ENCODE peak calls at places on chromosome 7, in six cellular contexts. Z is psoas muscle; I is breast epithelium; G is H9; P is CD8-positive, alpha-beta T cell; X is Karpas-422. H is an unnamed sample.

GRCh38 chr7:92461027-92462003 is 14.0 kb downstream of the GATAD1 start:
- DNase-seq in Z (no peak), I (no peak), G (peak; percentile 47), P (no peak), X (peak; percentile 89), H (no peak)

GRCh38 chr7:6227294-6227846 is 45.1 kb downstream of the CYTH3 start:
- DNase-seq in Z (no peak), I (no peak), G (no peak), P (no peak), X (no peak), H (no peak)

GRCh38 chr7:12569673-12570072 is 847 bp upstream of the SCIN start:
- DNase-seq in Z (no peak), I (no peak), G (no peak), P (no peak), X (no peak), H (no peak)

GRCh38 chr7:159201722-159202330 is 57.2 kb upstream of the VIPR2 start:
- DNase-seq in Z (no peak), I (no peak), G (no peak), P (no peak), X (no peak), H (no peak)

GRCh38 chr7:138015096-138015495 is 13.2 kb upstream of the CREB3L2 start:
- DNase-seq in Z (no peak), I (no peak), G (no peak), P (no peak), X (no peak), H (no peak)

GRCh38 chr7:28405662-28406061 is 6.7 kb upstream of the CREB5 start:
- DNase-seq in Z (peak; percentile 47), I (peak; percentile 43), G (no peak), P (no peak), X (no peak), H (no peak)

GRCh38 chr7:1706721-1707613 is 36.9 kb downstream of the ELFN1 start:
- DNase-seq in Z (no peak), I (no peak), G (no peak), P (no peak), X (no peak), H (no peak)

GRCh38 chr7:75722381-75722780 is 16.4 kb downstream of the HIP1 start:
- DNase-seq in Z (no peak), I (no peak), G (no peak), P (no peak), X (no peak), H (no peak)

GRCh38 chr7:129343099-129343700 is 91.0 kb upstream of the STRIP2 start:
- DNase-seq in Z (no peak), I (no peak), G (no peak), P (no peak), X (peak; percentile 47), H (no peak)

GRCh38 chr7:159075563-159076238 is 69.0 kb downstream of the VIPR2 start:
- DNase-seq in Z (no peak), I (peak; percentile 9), G (peak; percentile 14), P (no peak), X (no peak), H (no peak)

DNA sequence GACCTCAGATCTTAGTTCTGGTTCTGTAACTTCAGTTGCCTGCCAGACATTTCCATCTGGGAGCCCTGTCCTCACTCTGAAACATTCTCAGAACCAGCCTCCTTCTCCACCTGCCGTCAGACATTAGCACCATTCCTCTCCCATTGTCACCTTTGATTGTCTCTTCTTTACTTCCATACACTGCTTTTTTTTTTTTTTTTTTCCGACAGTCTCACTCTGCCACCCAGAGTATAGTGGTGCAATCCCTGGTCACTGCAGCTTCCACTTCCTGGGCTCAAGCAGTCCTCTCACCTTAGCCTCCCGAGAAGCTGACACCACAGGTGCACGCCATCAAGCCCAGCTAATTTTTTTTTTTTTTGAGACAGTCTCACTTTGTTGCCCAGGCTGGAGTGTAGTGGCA is 21.1 kb upstream of the HIPK2 start:
- DNase-seq in Z (no peak), I (no peak), G (no peak), P (no peak), X (no peak), H (no peak)
- H3K4me1 ChIP-seq in Z (no peaks in the 10 kb centered on the region), I (no peaks in the 10 kb centered on the region), G (peaks cover 5% of the 10 kb centered on the region), P (no peaks in the 10 kb centered on the region), X (no peaks in the 10 kb centered on the region), H (peaks cover 15% of the 10 kb centered on the region)

DNA sequence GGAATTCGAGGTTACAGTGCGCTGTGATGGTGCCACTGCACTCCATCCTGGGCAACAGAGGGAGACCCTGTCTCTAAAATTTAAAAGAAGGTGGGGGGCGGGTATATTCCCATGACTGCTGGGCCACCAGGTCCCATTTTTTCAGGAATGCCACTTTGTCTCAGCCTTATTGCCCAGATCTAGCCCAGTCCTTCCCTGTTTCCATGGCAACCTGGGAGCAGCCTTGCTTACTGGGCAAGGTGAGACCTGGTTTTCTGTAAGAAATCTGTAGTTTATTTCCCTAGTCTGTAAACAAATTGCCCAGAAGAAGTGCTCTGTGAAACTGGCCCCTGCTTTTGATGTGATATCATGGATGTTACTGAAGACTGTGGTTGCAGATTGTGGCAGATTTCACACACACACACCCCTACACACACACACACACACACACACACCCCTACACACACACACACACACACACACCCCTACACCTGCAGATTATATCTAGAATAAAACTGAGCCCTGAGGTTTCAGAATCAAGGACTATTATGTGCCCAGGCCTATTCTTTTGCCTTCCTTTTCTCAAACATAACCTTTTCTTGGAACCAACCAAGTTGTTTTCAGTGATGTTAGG is 19.6 kb downstream of the OGDH start:
- DNase-seq in Z (no peak), I (no peak), G (no peak), P (no peak), X (no peak), H (no peak)
- H3K4me1 ChIP-seq in Z (peaks cover 45% of the 10 kb centered on the region), I (no peaks in the 10 kb centered on the region), G (peaks cover 2% of the 10 kb centered on the region), P (peaks cover 24% of the 10 kb centered on the region), X (no peaks in the 10 kb centered on the region), H (peaks cover 22% of the 10 kb centered on the region)

DNA sequence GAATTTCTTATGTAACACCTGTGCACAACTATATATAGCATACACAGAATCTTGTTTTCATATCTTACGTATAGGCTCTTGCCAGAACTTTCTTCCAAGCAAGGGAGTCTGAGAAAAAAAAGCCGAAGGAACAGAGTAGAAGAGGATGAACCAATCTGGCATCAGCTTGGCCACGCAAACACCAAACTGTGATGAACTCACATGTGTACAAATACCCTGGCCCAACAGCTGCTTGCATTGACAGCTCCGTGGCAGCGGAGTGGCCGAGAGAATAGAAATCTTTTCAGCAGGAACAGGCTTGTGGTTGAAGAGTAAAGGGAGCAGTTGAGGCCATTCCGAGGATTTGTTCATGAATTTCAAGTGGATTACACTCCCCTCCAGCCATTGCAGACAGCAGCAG is 173.8 kb upstream of the PLXNA4 start:
- DNase-seq in Z (no peak), I (no peak), G (no peak), P (no peak), X (no peak), H (no peak)
- H3K4me1 ChIP-seq in Z (no peaks in the 10 kb centered on the region), I (no peaks in the 10 kb centered on the region), G (peaks cover 8% of the 10 kb centered on the region), P (no peaks in the 10 kb centered on the region), X (no peaks in the 10 kb centered on the region), H (no peaks in the 10 kb centered on the region)

GRCh38 chr7:108015740-108016139 is 12.8 kb upstream of the LAMB1 start:
- DNase-seq in Z (no peak), I (no peak), G (no peak), P (no peak), X (no peak), H (no peak)

GRCh38 chr7:108016841-108017775 is 14.1 kb upstream of the LAMB1 start:
- DNase-seq in Z (no peak), I (no peak), G (no peak), P (no peak), X (peak; percentile 51), H (no peak)

GRCh38 chr7:108018668-108019067 is 15.7 kb upstream of the LAMB1 start:
- DNase-seq in Z (no peak), I (no peak), G (no peak), P (no peak), X (no peak), H (no peak)

GRCh38 chr7:108014747-108015682 is 12.1 kb upstream of the LAMB1 start:
- DNase-seq in Z (no peak), I (no peak), G (no peak), P (no peak), X (no peak), H (no peak)

GRCh38 chr7:108017776-108018151 is 14.8 kb upstream of the LAMB1 start:
- DNase-seq in Z (no peak), I (no peak), G (no peak), P (no peak), X (no peak), H (no peak)
- H3K4me1 ChIP-seq in Z (no peaks in the 10 kb centered on the region), I (no peaks in the 10 kb centered on the region), G (no peaks in the 10 kb centered on the region), P (no peaks in the 10 kb centered on the region), X (no peaks in the 10 kb centered on the region), H (peaks cover 31% of the 10 kb centered on the region)

GRCh38 chr7:135718219-135718618 is 9.8 kb downstream of the SLC13A4 start:
- DNase-seq in Z (no peak), I (no peak), G (no peak), P (no peak), X (no peak), H (no peak)

GRCh38 chr7:135716677-135717238 is 11.2 kb downstream of the SLC13A4 start:
- DNase-seq in Z (no peak), I (no peak), G (no peak), P (no peak), X (no peak), H (no peak)

GRCh38 chr7:135718794-135719436 is 9.1 kb downstream of the SLC13A4 start:
- DNase-seq in Z (no peak), I (no peak), G (no peak), P (no peak), X (no peak), H (no peak)

GRCh38 chr7:135719688-135720087 is 8.3 kb downstream of the SLC13A4 start:
- DNase-seq in Z (no peak), I (no peak), G (no peak), P (no peak), X (no peak), H (no peak)

GRCh38 chr7:135717686-135718085 is 10.3 kb downstream of the SLC13A4 start:
- DNase-seq in Z (no peak), I (no peak), G (no peak), P (no peak), X (no peak), H (no peak)
- H3K4me1 ChIP-seq in Z (no peaks in the 10 kb centered on the region), I (no peaks in the 10 kb centered on the region), G (no peaks in the 10 kb centered on the region), P (no peaks in the 10 kb centered on the region), X (no peaks in the 10 kb centered on the region), H (no peaks in the 10 kb centered on the region)

DNA sequence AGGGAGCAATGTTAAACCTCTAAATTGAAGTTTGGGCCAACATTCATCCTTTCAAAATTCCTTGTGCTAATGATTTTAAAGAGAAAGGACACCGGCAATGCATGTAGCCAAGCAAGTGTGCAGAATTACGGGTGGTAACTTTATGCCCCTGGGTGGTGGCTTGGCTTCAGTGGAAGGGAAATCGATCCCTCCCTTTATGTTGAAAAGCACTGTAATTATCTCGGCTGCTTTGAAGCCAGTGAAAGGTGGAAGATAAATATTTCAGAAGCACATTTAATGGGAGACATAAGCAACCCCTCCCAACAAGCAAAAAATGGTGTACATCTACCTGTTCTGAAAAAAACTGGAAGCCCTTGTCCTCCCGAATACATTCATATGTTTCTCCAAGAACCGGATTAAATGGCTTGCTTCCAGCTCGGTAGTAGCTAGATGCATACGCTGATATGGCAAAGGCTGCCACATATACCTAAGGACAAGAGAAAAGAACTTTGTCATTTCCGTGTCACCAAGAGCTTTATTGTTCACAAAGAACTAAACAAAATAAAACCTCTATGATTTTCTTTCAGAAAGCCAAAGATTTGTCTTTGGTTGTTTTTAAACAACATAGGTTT is 73.3 kb upstream of the GSDME start:
- DNase-seq in Z (no peak), I (no peak), G (no peak), P (no peak), X (no peak), H (no peak)
- H3K4me1 ChIP-seq in Z (peaks cover 22% of the 10 kb centered on the region), I (peaks cover 5% of the 10 kb centered on the region), G (no peaks in the 10 kb centered on the region), P (peaks cover 23% of the 10 kb centered on the region), X (peaks cover 97% of the 10 kb centered on the region), H (peaks cover 43% of the 10 kb centered on the region)

GRCh38 chr7:81725003-81725402 is 44.8 kb downstream of the HGF start:
- DNase-seq in Z (no peak), I (no peak), G (no peak), P (no peak), X (no peak), H (no peak)
- H3K4me1 ChIP-seq in Z (no peaks in the 10 kb centered on the region), I (no peaks in the 10 kb centered on the region), G (no peaks in the 10 kb centered on the region), P (no peaks in the 10 kb centered on the region), X (no peaks in the 10 kb centered on the region), H (no peaks in the 10 kb centered on the region)